ENCODE peak calls at places on chromosome 13, in nine cellular contexts. One of them, this sample, is unnamed.

GRCh38 chr13:39603424-39603947 is 493 bp upstream of the LHFPL6 start:
- DNase-seq in iPS DF 19.7: no peak
- DNase-seq in NCI-H345: peak
- DNase-seq in stimulated activated CD8-positive, alpha-beta memory T cell treated with anti-CD3 and anti-CD28 coated beads, Interleukin-15, amount 100 ng/mL, for 48 hours: no peak
- DNase-seq in stimulated activated CD4-positive, alpha-beta T cell treated with anti-CD3 and anti-CD28 coated beads, Interleukin-12 subunit alpha, Interleukin-12 subunit beta, amount 100 ng/mL, for 48 hours: no peak
- DNase-seq in Kasumi-1: no peak
- DNase-seq in HTR-8/SVneo: no peak
- DNase-seq in GM03348: peak
- DNase-seq in brain pericyte: no peak
- DNase-seq in this sample: no peak

GRCh38 chr13:96109125-96109524 is 19.2 kb downstream of the HS6ST3 start:
- DNase-seq in iPS DF 19.7: no peak
- DNase-seq in stimulated activated CD4-positive, alpha-beta T cell treated with anti-CD3 and anti-CD28 coated beads, Interleukin-12 subunit alpha, Interleukin-12 subunit beta, amount 100 ng/mL, for 48 hours: no peak
- DNase-seq in Kasumi-1: no peak
- DNase-seq in GM03348: no peak
- DNase-seq in HTR-8/SVneo: no peak
- DNase-seq in stimulated activated CD8-positive, alpha-beta memory T cell treated with anti-CD3 and anti-CD28 coated beads, Interleukin-15, amount 100 ng/mL, for 48 hours: no peak
- DNase-seq in NCI-H345: no peak
- DNase-seq in brain pericyte: no peak
- DNase-seq in this sample: no peak

GRCh38 chr13:83009987-83010386 is 872.3 kb downstream of the SLITRK1 start:
- DNase-seq in iPS DF 19.7: no peak
- DNase-seq in stimulated activated CD4-positive, alpha-beta T cell treated with anti-CD3 and anti-CD28 coated beads, Interleukin-12 subunit alpha, Interleukin-12 subunit beta, amount 100 ng/mL, for 48 hours: no peak
- DNase-seq in NCI-H345: no peak
- DNase-seq in brain pericyte: no peak
- DNase-seq in Kasumi-1: no peak
- DNase-seq in GM03348: no peak
- DNase-seq in HTR-8/SVneo: no peak
- DNase-seq in stimulated activated CD8-positive, alpha-beta memory T cell treated with anti-CD3 and anti-CD28 coated beads, Interleukin-15, amount 100 ng/mL, for 48 hours: no peak
- DNase-seq in this sample: no peak

GRCh38 chr13:92535222-92536006 is 691.2 kb upstream of the GPC6 start:
- DNase-seq in stimulated activated CD8-positive, alpha-beta memory T cell treated with anti-CD3 and anti-CD28 coated beads, Interleukin-15, amount 100 ng/mL, for 48 hours: no peak
- DNase-seq in Kasumi-1: no peak
- DNase-seq in stimulated activated CD4-positive, alpha-beta T cell treated with anti-CD3 and anti-CD28 coated beads, Interleukin-12 subunit alpha, Interleukin-12 subunit beta, amount 100 ng/mL, for 48 hours: no peak
- DNase-seq in NCI-H345: no peak
- DNase-seq in iPS DF 19.7: no peak
- DNase-seq in HTR-8/SVneo: no peak
- DNase-seq in brain pericyte: no peak
- DNase-seq in GM03348: no peak
- DNase-seq in this sample: no peak

GRCh38 chr13:42466123-42466522 is 107.8 kb upstream of the TNFSF11 start:
- DNase-seq in stimulated activated CD4-positive, alpha-beta T cell treated with anti-CD3 and anti-CD28 coated beads, Interleukin-12 subunit alpha, Interleukin-12 subunit beta, amount 100 ng/mL, for 48 hours: no peak
- DNase-seq in NCI-H345: no peak
- DNase-seq in GM03348: no peak
- DNase-seq in brain pericyte: no peak
- DNase-seq in Kasumi-1: peak
- DNase-seq in HTR-8/SVneo: no peak
- DNase-seq in stimulated activated CD8-positive, alpha-beta memory T cell treated with anti-CD3 and anti-CD28 coated beads, Interleukin-15, amount 100 ng/mL, for 48 hours: no peak
- DNase-seq in iPS DF 19.7: no peak
- DNase-seq in this sample: no peak

GRCh38 chr13:44146162-44146561 is 227.5 kb upstream of the SERP2 start:
- DNase-seq in iPS DF 19.7: no peak
- DNase-seq in Kasumi-1: no peak
- DNase-seq in HTR-8/SVneo: no peak
- DNase-seq in stimulated activated CD8-positive, alpha-beta memory T cell treated with anti-CD3 and anti-CD28 coated beads, Interleukin-15, amount 100 ng/mL, for 48 hours: no peak
- DNase-seq in GM03348: no peak
- DNase-seq in brain pericyte: no peak
- DNase-seq in NCI-H345: no peak
- DNase-seq in stimulated activated CD4-positive, alpha-beta T cell treated with anti-CD3 and anti-CD28 coated beads, Interleukin-12 subunit alpha, Interleukin-12 subunit beta, amount 100 ng/mL, for 48 hours: no peak
- DNase-seq in this sample: no peak

GRCh38 chr13:98657506-98658085 is 80.7 kb upstream of the STK24 start:
- DNase-seq in NCI-H345: no peak
- DNase-seq in GM03348: peak
- DNase-seq in brain pericyte: no peak
- DNase-seq in Kasumi-1: no peak
- DNase-seq in HTR-8/SVneo: no peak
- DNase-seq in stimulated activated CD4-positive, alpha-beta T cell treated with anti-CD3 and anti-CD28 coated beads, Interleukin-12 subunit alpha, Interleukin-12 subunit beta, amount 100 ng/mL, for 48 hours: no peak
- DNase-seq in stimulated activated CD8-positive, alpha-beta memory T cell treated with anti-CD3 and anti-CD28 coated beads, Interleukin-15, amount 100 ng/mL, for 48 hours: no peak
- DNase-seq in iPS DF 19.7: no peak
- DNase-seq in this sample: no peak

GRCh38 chr13:46624353-46624752 is 71.4 kb downstream of the LRCH1 start:
- DNase-seq in stimulated activated CD8-positive, alpha-beta memory T cell treated with anti-CD3 and anti-CD28 coated beads, Interleukin-15, amount 100 ng/mL, for 48 hours: no peak
- DNase-seq in iPS DF 19.7: no peak
- DNase-seq in NCI-H345: no peak
- DNase-seq in stimulated activated CD4-positive, alpha-beta T cell treated with anti-CD3 and anti-CD28 coated beads, Interleukin-12 subunit alpha, Interleukin-12 subunit beta, amount 100 ng/mL, for 48 hours: no peak
- DNase-seq in brain pericyte: no peak
- DNase-seq in GM03348: no peak
- DNase-seq in Kasumi-1: no peak
- DNase-seq in HTR-8/SVneo: no peak
- DNase-seq in this sample: no peak

GRCh38 chr13:28819748-28820098 is 416 bp upstream of the MTUS2 start:
- DNase-seq in GM03348: peak
- DNase-seq in HTR-8/SVneo: no peak
- DNase-seq in NCI-H345: peak
- DNase-seq in Kasumi-1: peak
- DNase-seq in brain pericyte: no peak
- DNase-seq in stimulated activated CD8-positive, alpha-beta memory T cell treated with anti-CD3 and anti-CD28 coated beads, Interleukin-15, amount 100 ng/mL, for 48 hours: peak
- DNase-seq in stimulated activated CD4-positive, alpha-beta T cell treated with anti-CD3 and anti-CD28 coated beads, Interleukin-12 subunit alpha, Interleukin-12 subunit beta, amount 100 ng/mL, for 48 hours: no peak
- DNase-seq in iPS DF 19.7: no peak
- DNase-seq in this sample: no peak

GRCh38 chr13:21615427-21615826 is 11.5 kb upstream of the MICU2 start:
- DNase-seq in GM03348: no peak
- DNase-seq in HTR-8/SVneo: no peak
- DNase-seq in NCI-H345: no peak
- DNase-seq in Kasumi-1: no peak
- DNase-seq in stimulated activated CD8-positive, alpha-beta memory T cell treated with anti-CD3 and anti-CD28 coated beads, Interleukin-15, amount 100 ng/mL, for 48 hours: no peak
- DNase-seq in iPS DF 19.7: no peak
- DNase-seq in stimulated activated CD4-positive, alpha-beta T cell treated with anti-CD3 and anti-CD28 coated beads, Interleukin-12 subunit alpha, Interleukin-12 subunit beta, amount 100 ng/mL, for 48 hours: no peak
- DNase-seq in brain pericyte: no peak
- DNase-seq in this sample: no peak